ENCODE peak calls at places on chromosomes 12 and 14, in eight cellular contexts. U, Z, H, D, L, M, F and X are unnamed samples.

GRCh38 chr14:32692441-32692840 is 246.2 kb upstream of the NPAS3 start:
- DNase-seq in D (peak; percentile 41), M (peak; percentile 7), L (no peak), H (no peak), F (no peak), U (no peak), Z (no peak), X (no peak)

GRCh38 chr14:78253986-78254385 is 83.8 kb downstream of the NRXN3 start:
- DNase-seq in Z (no peak), D (peak; percentile 71), M (peak; percentile 44), F (no peak), L (no peak), U (peak; percentile 43), H (no peak), X (peak; percentile 83)

GRCh38 chr12:52682381-52682660 is 2.1 kb upstream of the KRT1 start:
- DNase-seq in L (no peak), M (no peak), F (no peak), H (no peak), U (no peak), D (no peak), Z (no peak), X (no peak)

GRCh38 chr12:46461459-46461858 is 88.9 kb upstream of the SLC38A2 start:
- DNase-seq in U (no peak), D (no peak), H (no peak), Z (no peak), M (no peak), L (no peak), F (no peak), X (no peak)

GRCh38 chr12:38138225-38139221 is 178.1 kb upstream of the ALG10B start:
- DNase-seq in L (peak; percentile 92), D (peak; percentile 57), H (peak; percentile 36), U (peak; percentile 44), F (peak; percentile 8), Z (peak; percentile 60), M (peak; percentile 58), X (peak; percentile 70)

GRCh38 chr12:15966426-15966825 is 55.3 kb downstream of the DERA start:
- DNase-seq in D (peak; percentile 55), M (peak; percentile 49), F (no peak), H (no peak), L (no peak), Z (no peak), U (peak; percentile 47), X (peak; percentile 15)

GRCh38 chr14:55731881-55732498 is 152.0 kb downstream of the KTN1 start:
- DNase-seq in H (peak; percentile 7), U (peak; percentile 24), L (peak; percentile 48), F (peak; percentile 68), D (peak; percentile 20), M (peak; percentile 27), Z (peak; percentile 33), X (peak; percentile 4)

GRCh38 chr12:95718772-95719171 is 71.8 kb downstream of the NTN4 start:
- DNase-seq in F (no peak), U (no peak), Z (no peak), L (no peak), H (no peak), D (no peak), M (no peak), X (no peak)

GRCh38 chr12:91515944-91516739 is 333.5 kb upstream of the DCN start:
- DNase-seq in L (no peak), Z (no peak), U (no peak), H (no peak), D (no peak), M (no peak), F (no peak), X (no peak)

GRCh38 chr12:93316623-93316971 is 61.1 kb upstream of the NUDT4 start:
- DNase-seq in U (no peak), L (no peak), D (no peak), M (no peak), H (no peak), F (no peak), Z (no peak), X (no peak)

GRCh38 chr12:31390991-31391390 is 65.0 kb upstream of the SINHCAF start:
- DNase-seq in D (no peak), F (peak; percentile 88), H (no peak), Z (no peak), U (no peak), M (no peak), L (peak; percentile 45), X (no peak)

GRCh38 chr14:105072892-105073719 is 7.9 kb upstream of the GPR132 start:
- DNase-seq in F (no peak), Z (no peak), L (no peak), U (no peak), H (no peak), M (no peak), D (no peak), X (no peak)

GRCh38 chr12:49883065-49883464 is 20.6 kb downstream of the FAIM2 start:
- DNase-seq in M (no peak), D (no peak), H (no peak), L (no peak), U (no peak), Z (no peak), F (peak; percentile 38), X (no peak)

GRCh38 chr12:66584673-66585072 is 94.2 kb downstream of the GRIP1 start:
- DNase-seq in L (no peak), Z (no peak), M (peak; percentile 59), F (peak; percentile 4), U (no peak), H (no peak), D (peak; percentile 28), X (no peak)

GRCh38 chr12:76083761-76084276 is 666 bp downstream of the NAP1L1 start:
- DNase-seq in U (peak; percentile 62), Z (peak; percentile 71), D (peak; percentile 70), H (peak; percentile 49), F (peak; percentile 85), M (peak; percentile 86), L (peak; percentile 94), X (peak; percentile 63)

GRCh38 chr14:60151715-60152114 is 13.5 kb downstream of the DHRS7 start:
- DNase-seq in H (peak; percentile 39), Z (peak; percentile 90), L (peak; percentile 96), F (peak; percentile 92), D (peak; percentile 72), U (peak; percentile 92), M (peak; percentile 92), X (peak; percentile 86)

GRCh38 chr12:2126676-2127406 is 74.1 kb downstream of the CACNA1C start:
- DNase-seq in U (no peak), D (no peak), L (no peak), M (no peak), Z (no peak), F (no peak), H (no peak), X (no peak)

GRCh38 chr14:92637228-92637627 is 111.2 kb downstream of the LGMN start:
- DNase-seq in Z (no peak), D (peak; percentile 38), H (no peak), M (no peak), U (peak; percentile 52), L (no peak), F (peak; percentile 92), X (no peak)

GRCh38 chr14:101104485-101104884 is 201.0 kb upstream of the RTL1 start:
- DNase-seq in L (peak; percentile 61), H (no peak), U (no peak), D (no peak), Z (peak; percentile 18), F (no peak), M (no peak), X (no peak)

GRCh38 chr12:107027304-107028053 is 40.5 kb upstream of the MTERF2 start:
- DNase-seq in D (peak; percentile 97), F (peak; percentile 70), U (peak; percentile 96), H (no peak), M (peak; percentile 80), Z (no peak), L (no peak), X (peak; percentile 73)

GRCh38 chr12:119940881-119941280 is 48.2 kb upstream of the BICDL1 start:
- DNase-seq in Z (no peak), D (peak; percentile 70), H (no peak), M (peak; percentile 92), F (peak; percentile 83), L (no peak), U (peak; percentile 68), X (peak; percentile 86)

GRCh38 chr14:75631453-75631831 is 29.2 kb downstream of the ERG28 start:
- DNase-seq in H (no peak), Z (no peak), L (no peak), M (no peak), D (no peak), U (no peak), F (no peak), X (no peak)